ENCODE peak calls at places on chromosomes 6 and 20, in seven cellular contexts. One of them, this sample, is unnamed.

GRCh38 chr20:51700809-51701285 is 67.3 kb downstream of the ATP9A start:
- DNase-seq in heart left ventricle: no peak
- DNase-seq in uterus: no peak
- DNase-seq in ascending aorta: no peak
- DNase-seq in OCI-LY7: peak; percentile 57
- DNase-seq in cardiac muscle cell: peak; percentile 65
- DNase-seq in spleen: no peak
- DNase-seq in this sample: peak; percentile 76

GRCh38 chr6:139368661-139369060 is 5.8 kb downstream of the CITED2 start:
- DNase-seq in cardiac muscle cell: no peak
- DNase-seq in uterus: no peak
- DNase-seq in spleen: no peak
- DNase-seq in heart left ventricle: no peak
- DNase-seq in ascending aorta: no peak
- DNase-seq in OCI-LY7: no peak
- DNase-seq in this sample: peak; percentile 29

GRCh38 chr6:167225903-167226508 is 65.1 kb upstream of the UNC93A start:
- DNase-seq in spleen: no peak
- DNase-seq in uterus: no peak
- DNase-seq in OCI-LY7: no peak
- DNase-seq in heart left ventricle: no peak
- DNase-seq in ascending aorta: no peak
- DNase-seq in cardiac muscle cell: no peak
- DNase-seq in this sample: no peak

GRCh38 chr6:113758214-113758613 is 98.9 kb upstream of the MARCKS start:
- DNase-seq in ascending aorta: no peak
- DNase-seq in heart left ventricle: no peak
- DNase-seq in cardiac muscle cell: no peak
- DNase-seq in uterus: no peak
- DNase-seq in spleen: no peak
- DNase-seq in OCI-LY7: no peak
- DNase-seq in this sample: no peak

GRCh38 chr20:61263084-61263695 is 11.1 kb downstream of the CDH4 start:
- DNase-seq in OCI-LY7: peak; percentile 9
- DNase-seq in spleen: no peak
- DNase-seq in cardiac muscle cell: peak; percentile 22
- DNase-seq in uterus: no peak
- DNase-seq in ascending aorta: no peak
- DNase-seq in heart left ventricle: no peak
- DNase-seq in this sample: peak; percentile 60

GRCh38 chr6:141976994-141977393 is 155.7 kb upstream of the GJE1 start:
- DNase-seq in ascending aorta: no peak
- DNase-seq in spleen: no peak
- DNase-seq in cardiac muscle cell: no peak
- DNase-seq in heart left ventricle: no peak
- DNase-seq in uterus: no peak
- DNase-seq in OCI-LY7: no peak
- DNase-seq in this sample: no peak

GRCh38 chr6:30127238-30128093 is 8.5 kb upstream of the TRIM40 start:
- DNase-seq in ascending aorta: no peak
- DNase-seq in cardiac muscle cell: peak; percentile 6
- DNase-seq in OCI-LY7: no peak
- DNase-seq in heart left ventricle: no peak
- DNase-seq in spleen: no peak
- DNase-seq in uterus: no peak
- DNase-seq in this sample: no peak

GRCh38 chr6:162237331-162237730 is 490.2 kb downstream of the PRKN start:
- DNase-seq in ascending aorta: no peak
- DNase-seq in uterus: no peak
- DNase-seq in heart left ventricle: no peak
- DNase-seq in OCI-LY7: no peak
- DNase-seq in cardiac muscle cell: no peak
- DNase-seq in spleen: no peak
- DNase-seq in this sample: peak; percentile 72

GRCh38 chr6:105179244-105180065 is at the start of gene POPDC3:
- DNase-seq in spleen: no peak
- DNase-seq in ascending aorta: no peak
- DNase-seq in uterus: no peak
- DNase-seq in cardiac muscle cell: peak; percentile 54
- DNase-seq in heart left ventricle: peak; percentile 25
- DNase-seq in OCI-LY7: no peak
- DNase-seq in this sample: peak; percentile 61

GRCh38 chr6:443621-444175 is 52.1 kb downstream of the IRF4 start:
- DNase-seq in ascending aorta: no peak
- DNase-seq in OCI-LY7: no peak
- DNase-seq in uterus: no peak
- DNase-seq in cardiac muscle cell: no peak
- DNase-seq in spleen: peak; percentile 69
- DNase-seq in heart left ventricle: no peak
- DNase-seq in this sample: no peak

GRCh38 chr20:4006640-4007039 is 8.7 kb downstream of the RNF24 start:
- DNase-seq in heart left ventricle: peak; percentile 65
- DNase-seq in cardiac muscle cell: peak; percentile 58
- DNase-seq in OCI-LY7: no peak
- DNase-seq in uterus: no peak
- DNase-seq in ascending aorta: peak; percentile 84
- DNase-seq in spleen: no peak
- DNase-seq in this sample: no peak

GRCh38 chr6:125693480-125693879 is 56.0 kb upstream of the HEY2 start:
- DNase-seq in OCI-LY7: no peak
- DNase-seq in spleen: no peak
- DNase-seq in heart left ventricle: no peak
- DNase-seq in cardiac muscle cell: no peak
- DNase-seq in uterus: no peak
- DNase-seq in ascending aorta: no peak
- DNase-seq in this sample: no peak
- H3K9me3 ChIP-seq in OCI-LY7: no peaks in the 10 kb centered on the region
- H3K9me3 ChIP-seq in spleen: peaks cover 25% of the 10 kb centered on the region
- H3K9me3 ChIP-seq in heart left ventricle: no peaks in the 10 kb centered on the region
- H3K9me3 ChIP-seq in cardiac muscle cell: no peaks in the 10 kb centered on the region
- H3K9me3 ChIP-seq in uterus: no peaks in the 10 kb centered on the region
- H3K9me3 ChIP-seq in ascending aorta: peaks cover 11% of the 10 kb centered on the region
- H3K9me3 ChIP-seq in this sample: no peaks in the 10 kb centered on the region

DNA sequence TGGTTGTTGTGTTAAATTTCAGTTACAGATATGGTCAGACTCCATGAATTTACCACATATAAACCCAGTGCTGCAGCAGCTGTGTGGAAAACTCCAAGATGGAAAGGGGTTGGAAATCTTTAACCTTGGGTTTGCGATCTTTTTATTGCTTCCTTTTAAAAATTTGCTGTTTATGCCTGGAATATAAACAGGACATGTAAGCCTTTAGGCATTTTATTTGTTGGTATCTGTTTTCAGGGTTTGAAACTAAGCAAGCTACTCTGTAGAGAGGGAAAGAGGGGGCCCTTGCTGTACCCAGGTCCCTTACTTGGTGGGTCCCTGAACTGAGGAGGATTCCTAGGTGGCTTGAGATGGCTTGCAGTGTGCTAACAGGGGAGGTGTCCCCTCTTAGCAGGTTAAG is 800 bp downstream of the PKIG start:
- DNase-seq in uterus: no peak
- DNase-seq in spleen: no peak
- DNase-seq in OCI-LY7: no peak
- DNase-seq in cardiac muscle cell: no peak
- DNase-seq in ascending aorta: no peak
- DNase-seq in heart left ventricle: no peak
- DNase-seq in this sample: no peak
- H3K4me3 ChIP-seq in uterus: peak overlapping the region; percentile 52
- H3K4me3 ChIP-seq in spleen: peak overlapping the region; percentile 24
- H3K4me3 ChIP-seq in OCI-LY7: peak overlapping the region; percentile 72
- H3K4me3 ChIP-seq in cardiac muscle cell: no peak overlapping the region
- H3K4me3 ChIP-seq in ascending aorta: peak overlapping the region; percentile 56
- H3K4me3 ChIP-seq in heart left ventricle: peak overlapping the region; percentile 68
- H3K4me3 ChIP-seq in this sample: no peak overlapping the region

DNA sequence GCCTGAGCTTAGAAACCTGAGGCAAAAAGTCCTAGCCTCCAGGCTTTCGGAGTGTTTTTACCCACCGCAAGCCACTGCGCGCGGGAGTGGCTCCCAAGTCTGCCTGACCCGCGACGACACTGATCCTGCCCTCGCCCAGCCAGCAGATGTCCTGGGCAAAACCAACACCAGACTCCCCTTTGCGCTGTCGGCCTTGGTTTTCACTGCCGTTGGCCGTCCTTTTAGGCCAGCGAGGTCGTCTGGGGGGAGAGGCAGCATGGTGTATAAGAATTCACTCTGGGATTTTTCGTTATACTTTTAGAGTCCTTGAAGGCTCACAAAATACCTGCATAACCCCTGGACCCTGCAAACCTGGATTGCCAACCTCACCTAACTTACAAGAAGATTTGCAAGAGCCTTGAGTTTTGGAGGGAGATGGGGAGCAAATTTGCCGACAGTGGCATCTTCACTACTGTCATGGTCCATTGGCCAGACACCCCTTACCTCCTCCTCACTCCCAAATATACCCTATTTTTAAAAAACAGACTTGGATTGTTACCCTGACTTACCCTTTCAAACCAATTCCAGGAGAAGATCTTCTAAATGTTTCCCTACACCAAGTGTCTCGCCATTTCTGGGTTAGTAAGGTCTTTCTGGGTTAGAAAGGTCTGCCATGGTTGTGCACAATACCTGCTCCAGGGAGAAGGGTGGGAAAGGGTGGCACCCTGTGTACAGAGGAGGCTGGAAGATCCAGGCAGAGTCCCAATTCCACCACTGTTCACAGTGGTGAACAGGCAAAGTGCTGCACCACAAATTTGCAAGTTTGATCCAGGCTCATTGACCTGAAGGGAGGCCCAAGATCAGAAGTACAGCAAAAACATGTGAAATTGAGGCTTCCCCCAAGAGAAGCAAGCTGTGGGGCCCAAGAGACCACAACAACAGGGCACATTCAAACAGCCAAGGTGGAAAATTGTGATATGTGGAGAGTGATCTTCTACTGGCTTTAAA is 4.4 kb downstream of the FOXA2 start:
- DNase-seq in uterus: no peak
- DNase-seq in ascending aorta: no peak
- DNase-seq in heart left ventricle: no peak
- DNase-seq in cardiac muscle cell: no peak
- DNase-seq in OCI-LY7: no peak
- DNase-seq in spleen: no peak
- DNase-seq in this sample: no peak
- H3K9me3 ChIP-seq in uterus: no peaks in the 10 kb centered on the region
- H3K9me3 ChIP-seq in ascending aorta: no peaks in the 10 kb centered on the region
- H3K9me3 ChIP-seq in heart left ventricle: no peaks in the 10 kb centered on the region
- H3K9me3 ChIP-seq in cardiac muscle cell: no peaks in the 10 kb centered on the region
- H3K9me3 ChIP-seq in OCI-LY7: no peaks in the 10 kb centered on the region
- H3K9me3 ChIP-seq in spleen: peaks cover 3% of the 10 kb centered on the region
- H3K9me3 ChIP-seq in this sample: no peaks in the 10 kb centered on the region

DNA sequence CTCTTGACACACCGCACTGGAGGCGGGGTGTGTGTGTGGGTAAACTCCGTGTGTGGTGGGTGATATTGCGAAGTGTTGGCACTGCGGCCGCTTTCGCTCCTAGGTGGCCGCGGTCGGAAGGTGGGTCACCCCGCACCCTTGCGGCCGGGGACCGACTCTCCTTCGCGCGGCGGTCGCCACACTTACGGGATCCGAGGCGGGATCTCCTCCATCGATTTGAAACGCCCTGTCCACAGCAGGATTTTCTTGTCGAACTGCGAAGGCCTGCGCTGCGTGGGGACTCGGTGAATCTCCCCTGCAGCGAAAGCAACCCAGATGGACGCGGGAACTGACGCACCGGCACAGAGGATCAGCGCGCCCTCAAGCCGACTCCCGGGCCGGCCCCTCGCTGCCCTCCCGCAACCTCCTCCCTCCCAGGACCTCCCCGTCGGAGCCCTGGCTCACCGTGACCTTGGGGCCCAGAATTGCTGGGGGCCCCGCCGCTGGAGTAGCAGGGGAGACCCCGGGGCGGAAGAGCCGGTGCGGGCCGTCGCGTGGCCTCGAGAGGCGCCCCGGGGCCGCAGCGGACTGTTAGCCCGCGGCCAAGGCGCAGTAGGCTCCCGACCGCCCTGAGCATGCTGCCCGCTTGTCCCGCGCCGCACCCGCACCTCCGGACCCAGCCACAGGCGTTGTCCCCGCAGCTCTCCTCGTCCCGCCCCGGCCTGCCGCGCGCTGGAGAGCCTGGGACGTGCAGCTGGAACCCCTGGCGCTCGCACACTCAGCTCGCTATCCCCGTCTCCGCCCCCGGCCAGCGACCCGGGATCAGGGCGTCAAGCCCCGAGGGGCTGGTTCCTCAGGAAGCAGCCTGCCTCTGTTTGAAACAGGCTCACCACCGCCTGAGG is at the start of gene FAM162B:
- DNase-seq in cardiac muscle cell: peak; percentile 34
- DNase-seq in heart left ventricle: peak; percentile 78
- DNase-seq in spleen: no peak
- DNase-seq in uterus: peak; percentile 24
- DNase-seq in ascending aorta: no peak
- DNase-seq in OCI-LY7: no peak
- DNase-seq in this sample: peak; percentile 13
- H3K4me3 ChIP-seq in cardiac muscle cell: peak within 1 kb of the TSS; percentile 38
- H3K4me3 ChIP-seq in heart left ventricle: peak within 1 kb of the TSS; percentile 59
- H3K4me3 ChIP-seq in spleen: peak within 1 kb of the TSS; percentile 42
- H3K4me3 ChIP-seq in uterus: peak within 1 kb of the TSS; percentile 39
- H3K4me3 ChIP-seq in ascending aorta: peak within 1 kb of the TSS; percentile 56
- H3K4me3 ChIP-seq in OCI-LY7: no peak within 1 kb of the TSS
- H3K4me3 ChIP-seq in this sample: peak within 1 kb of the TSS; percentile 21